ENCODE peak calls at places on chromosomes 4 and X, in four cellular contexts. E is K562, H is GM12878, T is H1. F is an unnamed sample.

GRCh38 chr4:23930750-23931488 is 41.1 kb upstream of the PPARGC1A start:
- DNase-seq in E (no peak), H (no peak), T (no peak), F (peak)

GRCh38 chr4:185849543-185850185 is 37.7 kb upstream of the SORBS2 start:
- DNase-seq in E (no peak), H (no peak), T (no peak), F (no peak)

GRCh38 chr4:7526491-7526890 is 91.8 kb upstream of the PSAPL1 start:
- DNase-seq in E (no peak), H (no peak), T (no peak), F (no peak)

GRCh38 chrX:110318664-110318968 is 731 bp upstream of the AMMECR1 start:
- DNase-seq in E (no peak), H (no peak), T (no peak), F (no peak)

GRCh38 chr4:123816970-123817688 is 420.5 kb downstream of the SPRY1 start:
- DNase-seq in E (no peak), H (no peak), T (no peak), F (no peak)

GRCh38 chr4:174454815-174455473 is 67.3 kb downstream of the HPGD start:
- DNase-seq in E (no peak), H (no peak), T (no peak), F (no peak)

GRCh38 chr4:78951862-78952472 is 12.7 kb upstream of the PAQR3 start:
- DNase-seq in E (peak), H (no peak), T (no peak), F (peak)

GRCh38 chr4:175646802-175647201 is 165.3 kb downstream of the GPM6A start:
- DNase-seq in E (no peak), H (no peak), T (no peak), F (no peak)

GRCh38 chr4:12595489-12595888 is 888.7 kb downstream of the RAB28 start:
- DNase-seq in E (no peak), H (no peak), T (no peak), F (no peak)

GRCh38 chr4:113809313-113809712 is 47.8 kb upstream of the CAMK2D start:
- DNase-seq in E (no peak), H (no peak), T (no peak), F (no peak)

GRCh38 chrX:34381241-34381640 is 249.1 kb upstream of the FAM47A start:
- DNase-seq in E (no peak), H (no peak), T (no peak), F (no peak)
- TF ChIP-seq HDAC6 in E (no peak), H (no peak), T (no peak), F (no peak)

GRCh38 chr4:110668463-110669245 is 45.8 kb upstream of the PITX2 start:
- DNase-seq in E (no peak), H (no peak), T (no peak), F (no peak)
- TF ChIP-seq HDAC6 in E (no peak), H (no peak), T (no peak), F (no peak)

DNA sequence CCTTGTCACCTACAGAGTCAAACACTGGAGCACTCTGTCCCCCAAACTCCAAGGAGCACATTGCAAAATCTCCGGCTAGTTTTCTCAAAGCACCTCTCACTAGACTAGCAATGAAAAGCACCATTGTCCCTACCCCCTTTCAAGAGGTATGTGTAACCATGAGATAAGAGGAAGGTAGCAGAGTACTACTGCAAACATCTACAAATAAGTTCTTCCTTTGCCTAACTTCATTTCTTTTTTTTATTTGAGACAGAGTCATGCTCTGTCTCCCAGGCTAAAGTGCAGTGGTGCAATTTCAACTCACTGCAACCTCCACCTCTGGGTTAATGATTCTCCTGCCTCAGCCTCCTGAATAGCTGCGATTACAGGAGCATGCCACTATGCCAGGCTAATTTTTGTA is 17.7 kb downstream of the PPP4R3C start:
- DNase-seq in E (no peak), H (no peak), T (no peak), F (peak)
- TF ChIP-seq HDAC6 in E (no peak), H (no peak), T (no peak), F (no peak)

GRCh38 chr4:151407466-151408379 is 1.3 kb upstream of the FHIP1A start:
- DNase-seq in E (no peak), H (peak), T (no peak), F (no peak)

GRCh38 chr4:151407018-151407417 is 2.0 kb upstream of the FHIP1A start:
- DNase-seq in E (no peak), H (no peak), T (no peak), F (no peak)

GRCh38 chr4:151408630-151409469 is at the start of gene FHIP1A:
- DNase-seq in E (peak), H (no peak), T (peak), F (peak)

GRCh38 chr4:151409470-151410313 is 716 bp downstream of the FHIP1A start:
- DNase-seq in E (no peak), H (no peak), T (no peak), F (peak)

DNA sequence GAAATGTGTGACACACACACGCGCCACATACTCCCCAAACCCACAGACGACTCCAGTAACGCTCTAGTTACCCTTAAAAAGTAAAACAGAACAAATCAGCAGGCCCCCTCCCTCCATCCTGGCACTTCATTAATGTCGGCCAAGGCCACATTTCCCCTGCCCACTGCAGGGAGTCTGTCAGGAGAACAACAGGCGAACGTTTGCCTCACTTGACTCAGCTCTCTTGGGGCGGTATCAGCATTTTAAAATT is 671 bp upstream of the FHIP1A start:
- DNase-seq in E (no peak), H (no peak), T (no peak), F (no peak)
- TF ChIP-seq HDAC6 in E (no peak), H (no peak), T (no peak), F (no peak)

GRCh38 chrX:11414091-11414490 is 120.9 kb downstream of the AMELX start:
- DNase-seq in E (no peak), H (no peak), T (no peak), F (no peak)

GRCh38 chrX:11409957-11410356 is 116.7 kb downstream of the AMELX start:
- DNase-seq in E (no peak), H (no peak), T (no peak), F (no peak)

GRCh38 chrX:11416600-11416999 is 123.4 kb downstream of the AMELX start:
- DNase-seq in E (no peak), H (no peak), T (no peak), F (no peak)

GRCh38 chrX:11408783-11409182 is 115.6 kb downstream of the AMELX start:
- DNase-seq in E (no peak), H (no peak), T (no peak), F (no peak)

DNA sequence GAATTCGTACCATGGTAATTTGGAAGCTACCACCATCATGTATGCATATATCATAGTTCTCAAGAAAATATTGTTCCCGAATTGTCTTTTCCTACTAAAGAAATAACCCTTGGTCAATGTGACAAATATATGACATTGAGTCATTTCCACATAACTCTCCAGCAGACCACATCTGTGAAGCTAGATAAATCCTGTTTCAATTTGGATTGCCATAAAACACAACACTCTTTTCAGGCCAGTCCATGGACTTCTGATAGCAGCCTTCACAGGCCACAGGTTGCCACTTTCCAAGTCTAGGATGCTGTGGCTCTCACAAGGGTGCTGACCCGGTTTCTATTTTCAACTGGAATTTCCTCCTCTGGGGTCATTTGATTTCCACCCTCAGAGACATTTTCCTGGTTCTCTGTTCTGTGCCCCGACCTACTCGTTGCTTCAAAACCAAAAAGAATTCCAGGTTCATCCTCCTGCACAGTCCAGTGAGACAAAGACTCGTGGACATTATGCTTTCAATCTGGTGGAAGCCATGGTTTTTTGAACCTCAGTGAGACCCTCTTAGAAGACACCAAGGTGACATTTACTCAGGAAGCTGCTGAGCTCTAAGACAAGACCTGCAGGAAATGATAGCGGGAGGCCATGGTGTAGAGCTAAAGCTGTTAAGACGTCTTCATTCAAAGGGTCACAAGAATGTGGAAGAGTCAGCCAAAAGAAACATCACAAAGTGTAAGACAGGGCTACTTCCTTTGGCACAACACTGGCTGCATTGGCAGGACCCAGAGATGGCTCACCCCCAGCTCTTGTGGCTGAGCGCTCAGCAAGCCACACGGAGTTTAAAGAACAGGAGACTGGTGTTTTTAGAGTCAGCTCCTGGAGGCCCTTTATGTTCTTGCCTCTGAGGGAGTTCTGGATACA is 119.8 kb downstream of the AMELX start:
- DNase-seq in E (peak), H (no peak), T (no peak), F (no peak)
- TF ChIP-seq HDAC6 in E (no peak), H (no peak), T (no peak), F (no peak)

DNA sequence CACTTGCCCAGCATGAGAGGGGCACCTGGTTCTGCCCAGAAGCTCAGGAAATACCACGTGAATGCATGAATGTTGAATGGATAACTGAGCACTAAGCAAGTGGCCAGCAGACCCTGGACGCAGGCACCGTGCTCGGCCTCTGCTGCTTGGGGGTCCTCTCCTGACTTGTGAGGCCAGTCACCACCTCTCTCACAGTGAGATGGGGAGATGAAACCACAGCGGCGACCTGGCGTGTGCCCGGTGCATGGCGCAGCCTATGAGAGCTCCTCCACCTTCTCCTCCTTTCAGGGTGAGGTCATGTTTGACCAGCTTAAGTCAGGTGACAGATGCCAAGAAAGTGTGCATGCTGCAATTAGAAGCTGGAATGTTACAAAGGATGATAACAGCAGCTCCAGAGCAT is 75.5 kb downstream of the HMX1 start:
- DNase-seq in E (no peak), H (no peak), T (no peak), F (no peak)
- TF ChIP-seq HDAC6 in E (no peak), H (no peak), T (no peak), F (no peak)

GRCh38 chr4:11471613-11472012 is 42.9 kb upstream of the HS3ST1 start:
- DNase-seq in E (no peak), H (peak), T (no peak), F (no peak)
- TF ChIP-seq HDAC6 in E (no peak), H (no peak), T (no peak), F (no peak)

DNA sequence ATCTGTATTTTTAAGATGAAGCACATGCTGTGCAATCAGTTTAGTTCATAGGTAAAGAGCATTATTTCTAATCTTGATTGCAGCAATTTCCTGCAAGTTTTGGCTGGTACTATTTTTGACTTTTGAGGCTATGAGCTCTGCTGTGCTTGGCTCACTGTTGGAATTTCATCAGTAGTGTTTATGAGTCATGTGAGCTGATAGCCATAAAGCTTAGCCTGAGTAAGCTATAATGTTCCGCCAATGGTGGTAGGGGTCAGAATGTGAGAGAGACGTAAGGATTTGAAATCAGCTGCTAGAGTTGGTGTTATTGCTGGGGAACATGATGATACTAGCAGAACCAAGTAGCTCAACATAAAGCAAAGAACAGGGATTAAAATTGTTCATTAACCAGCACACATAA is 590.9 kb upstream of the GNPDA2 start:
- DNase-seq in E (no peak), H (no peak), T (no peak), F (no peak)
- TF ChIP-seq HDAC6 in E (no peak), H (no peak), T (no peak), F (no peak)

F was measured in HepG2.